ENCODE peak calls at places on chromosomes 11 and 22, in six cellular contexts. Q is OCI-LY7; L is SIG-M5; H is stimulated activated CD4-positive, alpha-beta T cell treated with anti-CD3 and anti-CD28 coated beads, TNF-alpha, amount 100 ng/mL, for 48 hours; R is stimulated activated CD8-positive, alpha-beta memory T cell treated with anti-CD3 and anti-CD28 coated beads, Interleukin-15, amount 100 ng/mL, for 4 hours; N is activated naive CD4-positive, alpha-beta T cell treated with Interleukin-2 at 50 U/mL for 16 hours. I is an unnamed sample.

GRCh38 chr22:37561209-37562048 is 1.1 kb downstream of the CDC42EP1 start:
- DNase-seq in R (peak), H (peak), Q (peak), L (no peak), N (peak), I (peak)

GRCh38 chr11:71488086-71488967 is 35.3 kb downstream of the NADSYN1 start:
- DNase-seq in Q (no peak), N (no peak), L (no peak), R (no peak), H (no peak), I (no peak)

GRCh38 chr11:30128269-30128932 is 102.4 kb upstream of the FSHB start:
- DNase-seq in R (no peak), Q (peak), N (no peak), H (no peak), L (no peak), I (no peak)

GRCh38 chr11:126492331-126492730 is 136.8 kb downstream of the ST3GAL4 start:
- DNase-seq in Q (no peak), N (no peak), R (no peak), H (no peak), L (no peak), I (no peak)

GRCh38 chr22:21568207-21569075 is 927 bp downstream of the UBE2L3 start:
- DNase-seq in L (no peak), H (no peak), R (no peak), N (peak), Q (peak), I (no peak)

GRCh38 chr11:12606597-12606996 is 67.6 kb upstream of the TEAD1 start:
- DNase-seq in N (no peak), L (no peak), R (no peak), Q (no peak), H (no peak), I (no peak)

GRCh38 chr22:18056802-18057474 is 20.9 kb upstream of the PEX26 start:
- DNase-seq in N (no peak), L (no peak), R (no peak), Q (peak), H (no peak), I (no peak)

GRCh38 chr11:115226556-115226955 is 277.7 kb downstream of the CADM1 start:
- DNase-seq in L (no peak), H (no peak), Q (no peak), R (no peak), N (no peak), I (no peak)

GRCh38 chr11:15288801-15289342 is 174.1 kb downstream of the INSC start:
- DNase-seq in Q (no peak), R (no peak), H (no peak), N (no peak), L (no peak), I (no peak)

GRCh38 chr22:30398685-30399680 is 2.2 kb downstream of the SEC14L2 start:
- DNase-seq in H (no peak), L (no peak), R (no peak), N (no peak), Q (no peak), I (no peak)

GRCh38 chr11:47847892-47848635 is at the start of gene NUP160:
- DNase-seq in L (no peak), R (peak), N (peak), H (peak), Q (peak), I (peak)

GRCh38 chr22:30943368-30943767 is 25.2 kb downstream of the MORC2 start:
- DNase-seq in R (no peak), H (no peak), L (no peak), N (peak), Q (no peak), I (no peak)

GRCh38 chr11:128471138-128471661 is 116.2 kb downstream of the ETS1 start:
- DNase-seq in L (no peak), N (peak), R (no peak), H (no peak), Q (peak), I (no peak)

GRCh38 chr22:45235101-45235777 is 5.5 kb downstream of the KIAA0930 start:
- DNase-seq in L (peak), Q (peak), N (no peak), R (no peak), H (no peak), I (no peak)

GRCh38 chr22:21632237-21632895 is at the start of gene CCDC116:
- DNase-seq in N (peak), R (peak), H (peak), L (no peak), Q (peak), I (no peak)

GRCh38 chr11:43548921-43549320 is 131.6 kb upstream of the HSD17B12 start:
- DNase-seq in H (no peak), N (no peak), R (no peak), L (no peak), Q (no peak), I (no peak)

GRCh38 chr11:2137202-2138071 is 1.8 kb downstream of the IGF2 start:
- DNase-seq in H (no peak), L (no peak), N (no peak), Q (no peak), R (no peak), I (no peak)

GRCh38 chr22:39593061-39593930 is 22.7 kb downstream of the CACNA1I start:
- DNase-seq in R (no peak), N (no peak), Q (no peak), L (no peak), H (no peak), I (no peak)

GRCh38 chr11:16542353-16542752 is 186.0 kb upstream of the SOX6 start:
- DNase-seq in N (no peak), R (no peak), H (no peak), Q (no peak), L (no peak), I (no peak)

GRCh38 chr22:45754822-45755221 is 83.2 kb downstream of the ATXN10 start:
- DNase-seq in H (no peak), N (no peak), R (no peak), Q (peak), L (no peak), I (no peak)

GRCh38 chr11:85976525-85976924 is 92.4 kb downstream of the PICALM start:
- DNase-seq in N (no peak), L (no peak), Q (no peak), H (no peak), R (no peak), I (no peak)